ENCODE peak calls at places on chromosomes 12 and 14, in four cellular contexts. P, O, N and W are unnamed samples.

GRCh38 chr14:34775922-34776321 is 61.5 kb upstream of the CFL2 start:
- DNase-seq in N (no peak), P (no peak), O (no peak), W (no peak)

GRCh38 chr12:3655331-3655900 is 97.5 kb downstream of the CRACR2A start:
- DNase-seq in P (peak), N (no peak), O (peak), W (no peak)

GRCh38 chr12:76637807-76638206 is 78.2 kb upstream of the OSBPL8 start:
- DNase-seq in O (peak), P (no peak), N (no peak), W (no peak)

GRCh38 chr14:102517412-102518062 is 8.0 kb upstream of the ANKRD9 start:
- DNase-seq in O (no peak), P (peak), N (no peak), W (no peak)

GRCh38 chr14:83416476-83416875 is 1882.8 kb upstream of the SEL1L start:
- DNase-seq in N (no peak), O (no peak), P (no peak), W (no peak)

GRCh38 chr14:74532246-74532645 is 38.7 kb downstream of the ISCA2 start:
- DNase-seq in O (no peak), P (no peak), N (no peak), W (no peak)

GRCh38 chr12:65894624-65895023 is 70.3 kb downstream of the HMGA2 start:
- DNase-seq in N (no peak), O (no peak), P (no peak), W (no peak)

GRCh38 chr12:33588082-33588712 is 148.6 kb upstream of the SYT10 start:
- DNase-seq in P (no peak), O (peak), N (no peak), W (no peak)

GRCh38 chr14:54689928-54690327 is 123.0 kb downstream of the SAMD4A start:
- DNase-seq in O (no peak), P (no peak), N (no peak), W (no peak)

GRCh38 chr14:59474172-59474571 is 9.0 kb upstream of the GPR135 start:
- DNase-seq in O (no peak), N (no peak), P (no peak), W (no peak)

GRCh38 chr14:75675265-75675960 is 14.4 kb downstream of the TTLL5 start:
- DNase-seq in N (no peak), O (no peak), P (no peak), W (peak)

GRCh38 chr14:74211945-74212580 is 27.2 kb upstream of the VSX2 start:
- DNase-seq in N (no peak), O (no peak), P (no peak), W (no peak)